ENCODE peak calls at places on chromosomes 11 and 22, in four cellular contexts. F, A, T and C are unnamed samples.
A peak's percentile ranks its signal among the peaks of the same experiment; 100 is the strongest.

GRCh38 chr22:36083056-36083455 is 54.4 kb upstream of the RBFOX2 start:
- DNase-seq in F (no peak), A (no peak), T (no peak), C (no peak)

GRCh38 chr11:129732926-129733325 is 82.7 kb upstream of the TMEM45B start:
- DNase-seq in F (no peak), A (no peak), T (no peak), C (no peak)

GRCh38 chr11:88301478-88302140 is 35.9 kb downstream of the CTSC start:
- DNase-seq in F (no peak), A (no peak), T (no peak), C (peak; percentile 13)

GRCh38 chr11:12362857-12363256 is 14.5 kb upstream of the PARVA start:
- DNase-seq in F (no peak), A (no peak), T (no peak), C (no peak)

GRCh38 chr11:20261526-20261925 is 101.3 kb upstream of the DBX1 start:
- DNase-seq in F (no peak), A (no peak), T (no peak), C (no peak)

GRCh38 chr11:94117871-94118270 is 10.8 kb upstream of the PANX1 start:
- DNase-seq in F (no peak), A (no peak), T (no peak), C (no peak)

GRCh38 chr11:113087716-113088115 is 126.5 kb downstream of the NCAM1 start:
- DNase-seq in F (no peak), A (no peak), T (no peak), C (no peak)

GRCh38 chr11:94731921-94732601 is 36.1 kb upstream of the AMOTL1 start:
- DNase-seq in F (no peak), A (no peak), T (peak; percentile 31), C (no peak)

GRCh38 chr22:20615021-20615420 is 107.6 kb downstream of the MED15 start:
- DNase-seq in F (no peak), A (no peak), T (no peak), C (no peak)

GRCh38 chr11:76885390-76886097 is 24.8 kb downstream of the ACER3 start:
- DNase-seq in F (no peak), A (no peak), T (peak; percentile 16), C (no peak)

GRCh38 chr11:67488155-67488480 is 5.3 kb downstream of the AIP start:
- DNase-seq in F (no peak), A (no peak), T (no peak), C (no peak)

GRCh38 chr11:17730608-17731462 is 3.7 kb upstream of the KCNC1 start:
- DNase-seq in F (peak; percentile 64), A (peak; percentile 47), T (peak; percentile 82), C (peak; percentile 89)

GRCh38 chr22:49235463-49236300 is 592.0 kb downstream of the BRD1 start:
- DNase-seq in F (no peak), A (no peak), T (no peak), C (peak; percentile 71)

GRCh38 chr11:68741536-68741935 is 9.8 kb downstream of the TESMIN start:
- DNase-seq in F (no peak), A (no peak), T (no peak), C (no peak)

GRCh38 chr11:107711861-107712260 is at the start of gene SLN:
- DNase-seq in F (no peak), A (no peak), T (no peak), C (peak; percentile 69)

GRCh38 chr11:119788096-119788883 is 59.3 kb upstream of the NECTIN1 start:
- DNase-seq in F (no peak), A (no peak), T (no peak), C (no peak)

GRCh38 chr22:27880778-27881394 is 38.2 kb downstream of the PITPNB start:
- DNase-seq in F (peak; percentile 56), A (no peak), T (peak; percentile 68), C (peak; percentile 79)
- TF ChIP-seq CTCF in F (peak; percentile 78), A (peak; percentile 64), T (peak; percentile 81), C (peak; percentile 83)

GRCh38 chr22:37636186-37636948 is 3.1 kb upstream of the SH3BP1 start:
- DNase-seq in F (no peak), A (no peak), T (no peak), C (no peak)
- TF ChIP-seq CTCF in F (no peak), A (no peak), T (no peak), C (no peak)

DNA sequence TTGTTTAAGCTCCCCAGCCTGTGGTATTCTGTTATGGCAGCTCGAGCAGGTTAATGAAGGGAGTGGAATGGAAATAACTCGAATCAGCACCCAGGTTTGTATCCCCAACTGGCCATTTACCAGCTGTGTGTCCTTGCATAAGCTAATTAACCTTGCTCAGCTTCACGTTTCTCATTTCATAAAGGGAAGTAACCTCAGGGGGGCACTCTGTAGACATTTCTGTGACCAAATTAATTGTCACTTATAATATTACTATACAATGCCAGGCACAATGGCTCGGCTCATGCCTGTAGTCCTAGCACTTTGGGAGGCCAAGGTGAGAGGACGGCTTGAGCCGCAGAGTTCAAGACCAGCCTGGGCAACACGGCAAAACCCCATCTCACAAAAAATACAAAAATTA is 13.8 kb downstream of the ADA2 start:
- DNase-seq in F (no peak), A (no peak), T (no peak), C (no peak)
- TF ChIP-seq CTCF in F (no peak), A (no peak), T (no peak), C (no peak)

GRCh38 chr11:15938983-15939382 is 417.4 kb downstream of the SOX6 start:
- DNase-seq in F (no peak), A (no peak), T (no peak), C (no peak)

GRCh38 chr11:15940462-15941205 is 415.7 kb downstream of the SOX6 start:
- DNase-seq in F (no peak), A (no peak), T (no peak), C (no peak)

GRCh38 chr11:15942936-15943335 is 413.4 kb downstream of the SOX6 start:
- DNase-seq in F (no peak), A (no peak), T (no peak), C (no peak)

GRCh38 chr11:15942126-15942525 is 414.2 kb downstream of the SOX6 start:
- DNase-seq in F (no peak), A (no peak), T (no peak), C (no peak)

GRCh38 chr11:15941206-15941770 is 415.1 kb downstream of the SOX6 start:
- DNase-seq in F (no peak), A (peak; percentile 30), T (no peak), C (no peak)
- TF ChIP-seq CTCF in F (peak; percentile 76), A (peak; percentile 81), T (peak; percentile 79), C (peak; percentile 51)

GRCh38 chr22:42929838-42930155 is 72.7 kb upstream of the ARFGAP3 start:
- DNase-seq in F (no peak), A (no peak), T (no peak), C (no peak)

GRCh38 chr22:42928969-42929837 is 72.1 kb upstream of the ARFGAP3 start:
- DNase-seq in F (peak; percentile 73), A (peak; percentile 48), T (no peak), C (no peak)

GRCh38 chr22:42931421-42932196 is 74.5 kb upstream of the ARFGAP3 start:
- DNase-seq in F (no peak), A (no peak), T (no peak), C (no peak)

GRCh38 chr22:42932197-42932519 is 75.1 kb upstream of the ARFGAP3 start:
- DNase-seq in F (no peak), A (no peak), T (no peak), C (no peak)

GRCh38 chr22:42930810-42931420 is 73.8 kb upstream of the ARFGAP3 start:
- DNase-seq in F (peak; percentile 53), A (no peak), T (peak; percentile 57), C (no peak)
- TF ChIP-seq CTCF in F (peak; percentile 25), A (no peak), T (no peak), C (no peak)

DNA sequence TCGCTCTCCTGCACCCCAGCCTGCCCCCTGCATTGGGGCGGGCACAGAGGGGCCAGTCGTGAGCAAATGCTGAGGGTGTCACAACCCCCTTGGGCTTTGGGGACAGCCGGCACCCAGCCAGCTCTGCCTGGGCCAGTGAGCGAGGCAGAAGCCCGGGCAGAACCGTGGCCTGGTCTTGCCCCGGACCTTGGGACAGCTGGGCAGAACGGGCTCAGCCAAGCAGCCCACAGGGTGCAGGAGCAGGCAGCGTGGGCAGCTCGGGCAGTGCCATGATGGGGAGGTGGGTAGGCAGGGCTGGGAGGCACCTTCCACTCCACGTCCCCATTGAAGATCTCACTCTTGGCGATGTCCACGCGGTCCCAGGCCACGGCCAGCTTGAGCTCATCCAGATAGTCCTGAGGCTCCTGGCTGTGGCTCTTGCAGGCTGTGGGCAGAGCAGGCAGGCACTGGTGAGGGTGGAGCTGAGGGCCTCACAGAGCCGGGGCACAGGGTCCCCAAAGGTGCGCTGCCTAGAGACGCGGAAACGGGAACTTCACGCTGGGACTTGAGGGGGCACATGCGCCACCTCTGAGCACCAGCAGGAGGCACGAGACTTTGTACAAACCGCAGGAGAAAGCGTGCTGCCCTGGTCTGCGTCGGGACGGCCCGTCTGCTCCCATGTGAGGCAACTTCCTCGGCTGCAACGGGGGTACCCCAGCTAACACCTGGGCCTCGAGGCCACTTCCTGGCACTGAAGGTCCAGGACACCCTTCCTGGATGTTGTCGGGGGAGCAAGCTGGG is 15.2 kb downstream of the TSSC4 start:
- DNase-seq in F (no peak), A (no peak), T (no peak), C (no peak)
- TF ChIP-seq CTCF in F (no peak), A (no peak), T (no peak), C (no peak)

GRCh38 chr11:9990221-9990973 is 303.6 kb downstream of the SBF2 start:
- DNase-seq in F (peak; percentile 7), A (no peak), T (no peak), C (no peak)
- TF ChIP-seq CTCF in F (peak; percentile 43), A (no peak), T (no peak), C (peak; percentile 13)

DNA sequence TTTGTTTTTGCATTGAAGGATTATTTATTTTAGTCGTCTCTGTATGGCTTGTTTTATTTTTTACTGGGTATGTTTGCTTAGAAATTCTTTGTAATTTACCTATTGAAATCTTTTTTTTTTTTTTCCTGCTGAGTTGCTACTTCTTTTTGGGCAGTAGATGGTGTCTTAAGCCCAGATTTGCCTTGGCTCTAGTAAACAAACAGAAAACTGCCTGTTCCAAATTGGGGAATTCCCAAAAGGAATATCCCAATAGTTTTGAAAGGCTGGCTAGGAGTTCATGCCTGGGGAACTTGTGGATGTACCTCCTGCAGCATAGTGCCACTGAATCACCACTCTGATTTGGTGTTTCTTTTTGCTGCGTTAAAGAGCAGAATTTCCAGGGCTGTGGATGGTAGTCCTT is 17.7 kb downstream of the PAMR1 start:
- DNase-seq in F (no peak), A (no peak), T (no peak), C (no peak)
- TF ChIP-seq CTCF in F (no peak), A (no peak), T (no peak), C (no peak)

DNA sequence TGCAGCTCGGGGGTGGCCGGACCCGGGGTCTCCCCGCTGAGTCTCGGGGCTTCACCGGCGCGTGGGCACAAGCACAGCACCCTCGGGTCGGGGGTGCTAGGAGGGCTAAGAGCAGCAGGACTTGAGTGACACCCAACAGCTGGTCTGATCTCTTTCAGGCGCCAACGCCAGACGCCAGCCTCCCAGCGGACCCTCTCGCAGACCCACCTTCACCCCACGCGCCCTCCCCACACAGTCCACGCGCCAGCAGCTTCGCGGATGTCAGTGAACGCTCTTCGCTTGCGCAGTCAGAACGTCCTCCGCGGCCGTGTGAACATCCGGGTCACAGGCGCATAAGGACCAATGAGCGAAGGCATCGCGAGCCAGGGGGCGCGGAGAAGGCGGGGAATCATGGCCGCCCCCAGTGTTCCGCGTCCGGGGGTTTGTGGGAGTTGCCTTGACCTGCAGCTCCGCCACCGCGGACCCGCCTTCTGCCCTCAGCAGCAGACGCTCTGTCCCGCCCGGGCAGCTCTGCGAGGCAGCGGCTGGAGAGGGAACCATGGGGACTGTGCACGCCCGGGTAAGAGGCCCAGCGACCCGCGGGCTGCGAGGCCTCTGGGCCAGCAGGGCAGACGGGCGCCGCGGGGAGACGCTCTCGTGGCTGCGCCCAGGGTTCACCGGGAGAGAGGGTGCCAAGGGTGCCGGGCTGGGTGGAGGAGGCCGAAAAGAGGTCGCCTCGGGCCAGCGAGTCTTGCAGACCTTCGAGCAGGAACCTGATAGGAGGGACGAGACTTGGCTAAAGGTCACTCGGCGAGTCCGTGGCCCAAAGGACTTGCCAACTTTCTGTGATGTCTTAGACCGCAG is at the start of gene SAMM50:
- DNase-seq in F (peak; percentile 87), A (peak; percentile 77), T (peak; percentile 93), C (peak; percentile 93)
- TF ChIP-seq CTCF in F (no peak), A (no peak), T (no peak), C (peak; percentile 18)